ENCODE peak calls at places on chromosomes 4 and X, in five cellular contexts. One of them, this sample, is unnamed.

GRCh38 chr4:37802068-37802666 is 24.3 kb upstream of the PGM2 start:
- DNase-seq in activated CD4-positive, CD25-positive, alpha-beta regulatory T cell: no peak
- DNase-seq in Right ventricle myocardium inferior: no peak
- DNase-seq in NCI-H2081: peak
- DNase-seq in stromal cell of bone marrow: peak
- DNase-seq in this sample: no peak

GRCh38 chr4:138707746-138708145 is 307.8 kb upstream of the NOCT start:
- DNase-seq in activated CD4-positive, CD25-positive, alpha-beta regulatory T cell: no peak
- DNase-seq in NCI-H2081: no peak
- DNase-seq in stromal cell of bone marrow: no peak
- DNase-seq in Right ventricle myocardium inferior: no peak
- DNase-seq in this sample: no peak

GRCh38 chr4:42361475-42361874 is 35.8 kb upstream of the SHISA3 start:
- DNase-seq in Right ventricle myocardium inferior: no peak
- DNase-seq in NCI-H2081: no peak
- DNase-seq in activated CD4-positive, CD25-positive, alpha-beta regulatory T cell: no peak
- DNase-seq in stromal cell of bone marrow: no peak
- DNase-seq in this sample: no peak

GRCh38 chr4:20454440-20455037 is 202.8 kb downstream of the SLIT2 start:
- DNase-seq in activated CD4-positive, CD25-positive, alpha-beta regulatory T cell: no peak
- DNase-seq in stromal cell of bone marrow: no peak
- DNase-seq in Right ventricle myocardium inferior: no peak
- DNase-seq in NCI-H2081: no peak
- DNase-seq in this sample: no peak

GRCh38 chr4:185534850-185535761 is at the start of gene PDLIM3:
- DNase-seq in NCI-H2081: peak
- DNase-seq in Right ventricle myocardium inferior: peak
- DNase-seq in stromal cell of bone marrow: no peak
- DNase-seq in activated CD4-positive, CD25-positive, alpha-beta regulatory T cell: no peak
- DNase-seq in this sample: no peak

GRCh38 chr4:3796960-3797359 is 30.8 kb downstream of the ADRA2C start:
- DNase-seq in stromal cell of bone marrow: no peak
- DNase-seq in Right ventricle myocardium inferior: no peak
- DNase-seq in activated CD4-positive, CD25-positive, alpha-beta regulatory T cell: no peak
- DNase-seq in NCI-H2081: no peak
- DNase-seq in this sample: no peak

GRCh38 chr4:169840554-169840953 is 82.8 kb upstream of the HPF1 start:
- DNase-seq in activated CD4-positive, CD25-positive, alpha-beta regulatory T cell: no peak
- DNase-seq in NCI-H2081: no peak
- DNase-seq in stromal cell of bone marrow: no peak
- DNase-seq in Right ventricle myocardium inferior: no peak
- DNase-seq in this sample: no peak

GRCh38 chr4:3112979-3113469 is 38.5 kb downstream of the HTT start:
- DNase-seq in stromal cell of bone marrow: no peak
- DNase-seq in NCI-H2081: no peak
- DNase-seq in Right ventricle myocardium inferior: no peak
- DNase-seq in activated CD4-positive, CD25-positive, alpha-beta regulatory T cell: no peak
- DNase-seq in this sample: no peak

GRCh38 chr4:127965803-127966175 is 583 bp downstream of the ABHD18 start:
- DNase-seq in activated CD4-positive, CD25-positive, alpha-beta regulatory T cell: peak
- DNase-seq in Right ventricle myocardium inferior: no peak
- DNase-seq in stromal cell of bone marrow: no peak
- DNase-seq in NCI-H2081: peak
- DNase-seq in this sample: peak

GRCh38 chr4:152106113-152106763 is 345.4 kb upstream of the GATB start:
- DNase-seq in activated CD4-positive, CD25-positive, alpha-beta regulatory T cell: no peak
- DNase-seq in stromal cell of bone marrow: peak
- DNase-seq in Right ventricle myocardium inferior: peak
- DNase-seq in NCI-H2081: no peak
- DNase-seq in this sample: no peak

GRCh38 chr4:132334081-132334480 is 815.0 kb upstream of the PCDH10 start:
- DNase-seq in Right ventricle myocardium inferior: no peak
- DNase-seq in activated CD4-positive, CD25-positive, alpha-beta regulatory T cell: no peak
- DNase-seq in stromal cell of bone marrow: no peak
- DNase-seq in NCI-H2081: no peak
- DNase-seq in this sample: no peak

GRCh38 chr4:98661356-98662054 is 3.1 kb upstream of the TSPAN5 start:
- DNase-seq in NCI-H2081: no peak
- DNase-seq in stromal cell of bone marrow: no peak
- DNase-seq in Right ventricle myocardium inferior: no peak
- DNase-seq in activated CD4-positive, CD25-positive, alpha-beta regulatory T cell: no peak
- DNase-seq in this sample: no peak

GRCh38 chr4:87839309-87839946 is 6.7 kb downstream of the MEPE start:
- DNase-seq in activated CD4-positive, CD25-positive, alpha-beta regulatory T cell: no peak
- DNase-seq in NCI-H2081: peak
- DNase-seq in stromal cell of bone marrow: no peak
- DNase-seq in Right ventricle myocardium inferior: peak
- DNase-seq in this sample: peak

GRCh38 chr4:66187175-66187720 is 517.0 kb upstream of the EPHA5 start:
- DNase-seq in Right ventricle myocardium inferior: no peak
- DNase-seq in activated CD4-positive, CD25-positive, alpha-beta regulatory T cell: no peak
- DNase-seq in stromal cell of bone marrow: no peak
- DNase-seq in NCI-H2081: peak
- DNase-seq in this sample: no peak

GRCh38 chr4:5361968-5362367 is 310.7 kb downstream of the STK32B start:
- DNase-seq in activated CD4-positive, CD25-positive, alpha-beta regulatory T cell: no peak
- DNase-seq in Right ventricle myocardium inferior: no peak
- DNase-seq in stromal cell of bone marrow: no peak
- DNase-seq in NCI-H2081: no peak
- DNase-seq in this sample: peak

GRCh38 chr4:168811793-168812651 is 198.0 kb downstream of the CBR4 start:
- DNase-seq in stromal cell of bone marrow: no peak
- DNase-seq in NCI-H2081: no peak
- DNase-seq in activated CD4-positive, CD25-positive, alpha-beta regulatory T cell: no peak
- DNase-seq in Right ventricle myocardium inferior: no peak
- DNase-seq in this sample: no peak

GRCh38 chr4:155703486-155704227 is 37.0 kb downstream of the GUCY1A1 start:
- DNase-seq in activated CD4-positive, CD25-positive, alpha-beta regulatory T cell: no peak
- DNase-seq in NCI-H2081: no peak
- DNase-seq in stromal cell of bone marrow: peak
- DNase-seq in Right ventricle myocardium inferior: no peak
- DNase-seq in this sample: no peak

GRCh38 chr4:118112647-118113046 is 78.4 kb downstream of the NDST3 start:
- DNase-seq in Right ventricle myocardium inferior: no peak
- DNase-seq in activated CD4-positive, CD25-positive, alpha-beta regulatory T cell: no peak
- DNase-seq in stromal cell of bone marrow: no peak
- DNase-seq in NCI-H2081: no peak
- DNase-seq in this sample: no peak

GRCh38 chrX:151935358-151935757 is 22.7 kb downstream of the MAGEA4 start:
- DNase-seq in Right ventricle myocardium inferior: no peak
- DNase-seq in activated CD4-positive, CD25-positive, alpha-beta regulatory T cell: no peak
- DNase-seq in NCI-H2081: no peak
- DNase-seq in stromal cell of bone marrow: no peak
- DNase-seq in this sample: no peak

GRCh38 chr4:6106156-6106555 is 87.9 kb upstream of the C4orf50 start:
- DNase-seq in NCI-H2081: no peak
- DNase-seq in activated CD4-positive, CD25-positive, alpha-beta regulatory T cell: no peak
- DNase-seq in Right ventricle myocardium inferior: no peak
- DNase-seq in stromal cell of bone marrow: no peak
- DNase-seq in this sample: no peak

GRCh38 chr4:6568689-6569332 is 6.2 kb upstream of the MAN2B2 start:
- DNase-seq in NCI-H2081: no peak
- DNase-seq in activated CD4-positive, CD25-positive, alpha-beta regulatory T cell: no peak
- DNase-seq in stromal cell of bone marrow: no peak
- DNase-seq in Right ventricle myocardium inferior: peak
- DNase-seq in this sample: no peak

This sample was measured in NAMALWA.